ENCODE peak calls at places on chromosomes 2 and 18, in eight cellular contexts. M, K, D, U, S, R, W and Y are unnamed samples.
A peak's percentile ranks its signal among the peaks of the same experiment; 100 is the strongest.

GRCh38 chr2:101930019-101930418 is 61.7 kb upstream of the IL1R2 start:
- DNase-seq in K (no peak), W (no peak), D (no peak), U (no peak), S (no peak), M (no peak), R (no peak), Y (no peak)

GRCh38 chr2:188664391-188664790 is 309.8 kb upstream of the COL3A1 start:
- DNase-seq in R (no peak), S (no peak), M (no peak), K (no peak), D (no peak), U (no peak), W (peak; percentile 8), Y (no peak)

GRCh38 chr2:229431331-229431954 is 160.4 kb upstream of the PID1 start:
- DNase-seq in S (no peak), M (no peak), W (no peak), D (peak; percentile 54), R (peak; percentile 44), U (no peak), K (no peak), Y (peak; percentile 10)

GRCh38 chr2:179302764-179303561 is 38.3 kb upstream of the SESTD1 start:
- DNase-seq in W (no peak), M (no peak), K (no peak), D (peak; percentile 48), R (no peak), U (no peak), S (no peak), Y (no peak)

GRCh38 chr2:240598311-240598911 is 11.9 kb downstream of the CAPN10 start:
- DNase-seq in U (no peak), D (no peak), K (peak; percentile 14), R (no peak), M (no peak), S (no peak), W (no peak), Y (no peak)

GRCh38 chr2:241035142-241035817 is 36.9 kb downstream of the SNED1 start:
- DNase-seq in M (no peak), K (no peak), D (no peak), U (no peak), W (no peak), R (no peak), S (peak; percentile 55), Y (no peak)

GRCh38 chr2:230358305-230358704 is 31.3 kb downstream of the SP140L start:
- DNase-seq in K (no peak), S (no peak), R (no peak), W (no peak), M (no peak), D (peak; percentile 1), U (no peak), Y (no peak)

GRCh38 chr2:231861538-231861937 is 64.7 kb downstream of the NPPC start:
- DNase-seq in W (no peak), U (no peak), M (no peak), D (no peak), S (no peak), R (no peak), K (no peak), Y (no peak)

GRCh38 chr2:199922856-199923255 is 11.8 kb downstream of the C2orf69 start:
- DNase-seq in U (no peak), S (no peak), M (no peak), W (no peak), K (no peak), D (no peak), R (peak; percentile 43), Y (no peak)

GRCh38 chr2:167181134-167181533 is 292.9 kb downstream of the XIRP2 start:
- DNase-seq in R (no peak), U (no peak), D (no peak), S (no peak), M (no peak), W (no peak), K (no peak), Y (no peak)

GRCh38 chr2:36626756-36627155 is 28.8 kb upstream of the FEZ2 start:
- DNase-seq in D (no peak), U (no peak), S (no peak), M (no peak), W (no peak), R (no peak), K (no peak), Y (no peak)

GRCh38 chr2:169512525-169512924 is 3.0 kb downstream of the KLHL41 start:
- DNase-seq in K (no peak), D (peak; percentile 6), S (no peak), R (no peak), U (no peak), W (no peak), M (no peak), Y (no peak)

GRCh38 chr2:43133708-43134570 is 92.5 kb downstream of the ZFP36L2 start:
- DNase-seq in U (no peak), S (peak; percentile 97), R (peak; percentile 99), M (no peak), D (no peak), W (no peak), K (no peak), Y (peak; percentile 40)

GRCh38 chr2:66575625-66576371 is 140.9 kb downstream of the MEIS1 start:
- DNase-seq in U (no peak), W (no peak), S (no peak), M (peak; percentile 13), R (no peak), K (peak; percentile 71), D (peak; percentile 26), Y (no peak)
- TF ChIP-seq POLR2A in U (no peak), W (no peak), S (no peak), M (no peak), R (no peak), K (peak; percentile 15), D (no peak), Y (no peak)

GRCh38 chr2:164621761-164622105 is 451 bp upstream of the GRB14 start:
- DNase-seq in D (no peak), S (no peak), U (no peak), W (no peak), K (no peak), R (no peak), M (peak; percentile 65), Y (no peak)

GRCh38 chr2:164624296-164624695 is 3.0 kb upstream of the GRB14 start:
- DNase-seq in D (no peak), S (no peak), M (no peak), W (no peak), R (no peak), U (no peak), K (no peak), Y (no peak)

GRCh38 chr2:164620873-164621760 is at the start of gene GRB14:
- DNase-seq in R (no peak), K (peak; percentile 41), D (peak; percentile 34), S (no peak), M (peak; percentile 78), W (peak; percentile 23), U (no peak), Y (peak; percentile 35)

GRCh38 chr2:164625378-164625971 is 4.2 kb upstream of the GRB14 start:
- DNase-seq in M (no peak), U (no peak), K (no peak), W (no peak), R (no peak), S (no peak), D (peak; percentile 53), Y (no peak)

GRCh38 chr2:164622338-164623106 is 1.2 kb upstream of the GRB14 start:
- DNase-seq in M (no peak), D (no peak), U (no peak), K (no peak), R (no peak), W (no peak), S (no peak), Y (no peak)
- TF ChIP-seq POLR2A in M (no peak), D (no peak), U (no peak), K (no peak), R (no peak), W (no peak), S (no peak), Y (no peak)

GRCh38 chr2:10124538-10125045 is 2.1 kb downstream of the RRM2 start:
- DNase-seq in U (no peak), S (peak; percentile 35), K (peak; percentile 34), M (no peak), R (peak; percentile 85), D (peak; percentile 69), W (peak; percentile 44), Y (peak; percentile 88)

GRCh38 chr2:10120938-10121574 is 1.5 kb upstream of the RRM2 start:
- DNase-seq in R (peak; percentile 49), W (no peak), S (no peak), U (no peak), K (no peak), M (no peak), D (no peak), Y (peak; percentile 70)

GRCh38 chr2:10123281-10123680 is 742 bp downstream of the RRM2 start:
- DNase-seq in S (no peak), K (no peak), R (peak; percentile 38), U (no peak), D (no peak), W (no peak), M (no peak), Y (peak; percentile 51)

GRCh38 chr2:10120158-10120937 is 2.2 kb upstream of the RRM2 start:
- DNase-seq in S (peak; percentile 98), K (peak; percentile 85), U (peak; percentile 81), R (peak; percentile 99), W (peak; percentile 93), M (peak; percentile 98), D (peak; percentile 80), Y (peak; percentile 95)

DNA sequence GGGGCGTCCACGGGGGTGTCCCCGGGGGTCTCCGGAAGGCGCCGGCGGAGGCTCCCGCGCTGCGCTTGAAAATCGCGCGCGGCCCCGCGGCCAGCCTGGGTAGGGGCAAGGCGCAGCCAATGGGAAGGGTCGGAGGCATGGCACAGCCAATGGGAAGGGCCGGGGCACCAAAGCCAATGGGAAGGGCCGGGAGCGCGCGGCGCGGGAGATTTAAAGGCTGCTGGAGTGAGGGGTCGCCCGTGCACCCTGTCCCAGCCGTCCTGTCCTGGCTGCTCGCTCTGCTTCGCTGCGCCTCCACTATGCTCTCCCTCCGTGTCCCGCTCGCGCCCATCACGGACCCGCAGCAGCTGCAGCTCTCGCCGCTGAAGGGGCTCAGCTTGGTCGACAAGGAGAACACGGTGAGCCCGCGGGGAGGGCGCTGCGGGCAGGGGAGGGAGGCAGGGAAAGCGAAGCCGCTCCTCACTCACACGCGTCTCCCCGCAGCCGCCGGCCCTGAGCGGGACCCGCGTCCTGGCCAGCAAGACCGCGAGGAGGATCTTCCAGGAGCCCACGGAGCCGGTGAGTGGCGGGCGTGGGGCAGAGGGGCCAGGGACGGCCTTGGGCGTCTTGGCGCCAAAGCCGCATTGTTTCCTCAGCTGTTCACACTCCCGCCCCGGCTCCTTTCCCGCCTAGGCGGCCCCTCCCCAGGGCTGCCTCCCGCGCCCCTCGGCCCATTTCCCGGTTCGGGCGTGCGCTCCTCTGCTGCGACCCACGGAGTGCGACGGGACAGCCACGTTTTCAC is at the start of gene RRM2:
- DNase-seq in U (peak; percentile 89), R (peak; percentile 99), M (peak; percentile 97), D (peak; percentile 88), K (peak; percentile 92), S (peak; percentile 89), W (peak; percentile 93), Y (peak; percentile 96)
- TF ChIP-seq POLR2A in U (peak; percentile 92), R (peak; percentile 93), M (peak; percentile 91), D (peak; percentile 93), K (no peak), S (no peak), W (no peak), Y (peak; percentile 97)

GRCh38 chr18:10278265-10278664 is 176.2 kb upstream of the APCDD1 start:
- DNase-seq in U (no peak), W (no peak), D (no peak), M (no peak), K (no peak), R (no peak), S (no peak), Y (no peak)
- TF ChIP-seq POLR2A in U (no peak), W (no peak), D (no peak), M (no peak), K (no peak), R (no peak), S (no peak), Y (no peak)